ENCODE peak calls at places on chromosome 17, in eight cellular contexts. L is heart right ventricle, R is ascending aorta, M is A549, B is endodermal cell, J is PC-3, G is IMR-90, H is choroid plexus epithelial cell. Q is an unnamed sample.

GRCh38 chr17:44541884-44542581 is 15.3 kb upstream of the FZD2 start:
- DNase-seq in L (no peak), R (no peak), M (no peak), B (peak), J (no peak), G (no peak), H (no peak), Q (no peak)

GRCh38 chr17:32102697-32103096 is 39.6 kb upstream of the RHOT1 start:
- DNase-seq in L (no peak), R (no peak), M (no peak), B (peak), J (no peak), G (peak), H (peak), Q (peak)

GRCh38 chr17:7177210-7177953 is 1.8 kb downstream of the ASGR1 start:
- DNase-seq in L (peak), R (peak), M (peak), B (peak), J (peak), G (peak), H (peak), Q (peak)

GRCh38 chr17:2852211-2852610 is 56.0 kb downstream of the RAP1GAP2 start:
- DNase-seq in L (no peak), R (no peak), M (no peak), B (no peak), J (no peak), G (no peak), H (no peak), Q (no peak)

GRCh38 chr17:78717431-78717980 is 64.6 kb downstream of the CYTH1 start:
- DNase-seq in L (no peak), R (no peak), M (peak), B (peak), J (peak), G (peak), H (peak), Q (peak)

GRCh38 chr17:76543482-76544122 is 3.8 kb downstream of the PRCD start:
- DNase-seq in L (no peak), R (no peak), M (no peak), B (no peak), J (no peak), G (no peak), H (no peak), Q (no peak)

GRCh38 chr17:73371285-73371684 is 59.5 kb upstream of the CDC42EP4 start:
- DNase-seq in L (no peak), R (no peak), M (no peak), B (no peak), J (peak), G (peak), H (peak), Q (peak)

GRCh38 chr17:18332909-18333489 is 17.9 kb downstream of the SMCR8 start:
- DNase-seq in L (no peak), R (no peak), M (no peak), B (no peak), J (no peak), G (peak), H (peak), Q (no peak)

GRCh38 chr17:2055494-2056220 is 754 bp downstream of the HIC1 start:
- DNase-seq in L (peak), R (no peak), M (no peak), B (no peak), J (no peak), G (peak), H (peak), Q (peak)

GRCh38 chr17:70896843-70897242 is 727.5 kb downstream of the KCNJ2 start:
- DNase-seq in L (no peak), R (no peak), M (no peak), B (no peak), J (peak), G (no peak), H (no peak), Q (no peak)

GRCh38 chr17:56629450-56630187 is 36.1 kb downstream of the NOG start:
- DNase-seq in L (no peak), R (no peak), M (peak), B (peak), J (peak), G (peak), H (peak), Q (peak)

GRCh38 chr17:38584350-38584925 is 21.3 kb downstream of the SRCIN1 start:
- DNase-seq in L (peak), R (peak), M (peak), B (peak), J (peak), G (peak), H (peak), Q (peak)

GRCh38 chr17:5241861-5242671 is 7.4 kb upstream of the SCIMP start:
- DNase-seq in L (no peak), R (no peak), M (no peak), B (no peak), J (no peak), G (no peak), H (no peak), Q (no peak)

GRCh38 chr17:44384823-44385286 is 4.6 kb downstream of the ITGA2B start:
- DNase-seq in L (no peak), R (no peak), M (no peak), B (peak), J (no peak), G (no peak), H (no peak), Q (no peak)

GRCh38 chr17:44210342-44211192 is 8.9 kb downstream of the UBTF start:
- DNase-seq in L (peak), R (peak), M (peak), B (peak), J (peak), G (peak), H (peak), Q (peak)

GRCh38 chr17:43385046-43385831 is 13.6 kb upstream of the ARL4D start:
- DNase-seq in L (no peak), R (no peak), M (no peak), B (no peak), J (no peak), G (no peak), H (no peak), Q (no peak)

GRCh38 chr17:77045441-77046041 is 95.2 kb upstream of the SEC14L1 start:
- DNase-seq in L (no peak), R (no peak), M (peak), B (no peak), J (peak), G (peak), H (peak), Q (no peak)

GRCh38 chr17:42975265-42975664 is 4.6 kb downstream of the PTGES3L start:
- DNase-seq in L (no peak), R (no peak), M (no peak), B (no peak), J (no peak), G (no peak), H (no peak), Q (no peak)

GRCh38 chr17:29363716-29364115 is 26.4 kb upstream of the TAOK1 start:
- DNase-seq in L (no peak), R (no peak), M (no peak), B (no peak), J (no peak), G (no peak), H (peak), Q (no peak)

GRCh38 chr17:67628580-67629013 is 89.1 kb upstream of the NOL11 start:
- DNase-seq in L (peak), R (no peak), M (peak), B (peak), J (no peak), G (no peak), H (peak), Q (peak)

GRCh38 chr17:42526031-42526444 is 10.0 kb upstream of the NAGLU start:
- DNase-seq in L (no peak), R (no peak), M (peak), B (no peak), J (no peak), G (peak), H (peak), Q (peak)

GRCh38 chr17:17062356-17062755 is 20.1 kb downstream of the MPRIP start:
- DNase-seq in L (no peak), R (no peak), M (no peak), B (no peak), J (no peak), G (no peak), H (peak), Q (no peak)

GRCh38 chr17:20206068-20206467 is 196.9 kb downstream of the SPECC1 start:
- DNase-seq in L (no peak), R (no peak), M (peak), B (peak), J (peak), G (no peak), H (no peak), Q (peak)
- H3K4me3 ChIP-seq in L (no peak), R (no peak), M (no peak), B (no peak), J (no peak), G (no peak), H (no peak), Q (no peak)

GRCh38 chr17:50697663-50698272 is 9.9 kb downstream of the ANKRD40 start:
- DNase-seq in L (no peak), R (no peak), M (peak), B (no peak), J (peak), G (no peak), H (no peak), Q (no peak)
- TF ChIP-seq CTCF in L (no peak), R (no peak), M (peak), B (peak), J (peak), G (no peak), H (no peak), Q (no peak)

DNA sequence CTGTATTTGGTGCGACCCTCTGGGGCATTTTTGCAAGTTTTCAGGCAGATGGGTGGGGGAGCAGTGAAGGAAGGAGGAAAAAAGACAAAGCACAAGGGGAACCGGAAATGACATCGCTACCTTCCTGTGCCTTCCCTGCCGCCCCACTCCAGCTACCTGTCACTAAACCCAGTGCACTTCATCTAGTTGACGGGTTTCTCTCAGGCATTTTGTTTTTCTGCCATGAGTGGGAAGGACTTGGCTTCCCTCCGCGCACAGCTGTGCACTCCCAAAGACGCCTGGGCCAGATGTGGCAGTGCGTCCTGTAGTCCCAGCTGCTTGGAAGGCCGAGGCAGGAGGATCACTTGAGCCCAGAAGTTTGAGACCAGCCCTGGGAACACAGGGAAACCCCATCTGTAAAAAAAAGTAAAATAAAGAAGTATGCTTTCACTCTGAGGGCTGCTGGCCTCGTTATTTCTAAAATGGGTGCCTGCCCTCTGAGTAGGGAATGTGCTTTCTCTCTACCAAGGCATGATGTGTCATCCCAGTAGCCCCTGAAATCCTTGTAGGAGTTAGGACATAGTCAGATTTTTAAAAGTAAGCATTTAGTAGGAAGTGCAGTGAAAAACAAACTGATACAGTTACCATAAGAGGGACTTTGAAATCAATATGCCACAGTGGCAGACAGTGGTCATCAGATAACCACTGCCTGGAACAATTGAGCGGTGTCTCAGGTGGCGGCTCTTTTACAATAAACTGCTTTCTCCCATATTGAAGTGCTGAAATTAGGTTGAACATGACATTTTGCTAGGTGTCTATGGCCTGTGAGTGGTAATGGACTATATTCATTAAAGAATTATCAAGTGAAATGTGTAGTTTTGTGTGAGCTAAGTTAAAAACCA is 214.4 kb downstream of the RPTOR start:
- DNase-seq in L (no peak), R (no peak), M (no peak), B (peak), J (no peak), G (peak), H (no peak), Q (no peak)
- H3K4me3 ChIP-seq in L (no peak), R (no peak), M (no peak), B (no peak), J (no peak), G (no peak), H (no peak), Q (no peak)

GRCh38 chr17:45967378-45967777 is 31.7 kb upstream of the STH start:
- DNase-seq in L (no peak), R (no peak), M (no peak), B (no peak), J (no peak), G (no peak), H (no peak), Q (no peak)
- TF ChIP-seq CTCF in L (no peak), R (no peak), M (no peak), B (no peak), J (no peak), G (no peak), H (no peak), Q (no peak)

GRCh38 chr17:63626551-63627228 is 4.5 kb downstream of the MAP3K3 start:
- DNase-seq in L (no peak), R (no peak), M (no peak), B (no peak), J (peak), G (peak), H (peak), Q (peak)
- H3K4me3 ChIP-seq in L (no peak), R (no peak), M (no peak), B (no peak), J (peak), G (peak), H (no peak), Q (no peak)

GRCh38 chr17:350706-351435 is 1.7 kb downstream of the RPH3AL start:
- DNase-seq in L (peak), R (peak), M (peak), B (peak), J (peak), G (no peak), H (peak), Q (peak)

GRCh38 chr17:347309-347708 is 5.3 kb downstream of the RPH3AL start:
- DNase-seq in L (no peak), R (no peak), M (no peak), B (no peak), J (no peak), G (no peak), H (no peak), Q (no peak)

GRCh38 chr17:348012-348411 is 4.6 kb downstream of the RPH3AL start:
- DNase-seq in L (no peak), R (no peak), M (peak), B (no peak), J (no peak), G (no peak), H (no peak), Q (no peak)

GRCh38 chr17:349666-350065 is 2.9 kb downstream of the RPH3AL start:
- DNase-seq in L (no peak), R (no peak), M (no peak), B (no peak), J (no peak), G (no peak), H (no peak), Q (no peak)

DNA sequence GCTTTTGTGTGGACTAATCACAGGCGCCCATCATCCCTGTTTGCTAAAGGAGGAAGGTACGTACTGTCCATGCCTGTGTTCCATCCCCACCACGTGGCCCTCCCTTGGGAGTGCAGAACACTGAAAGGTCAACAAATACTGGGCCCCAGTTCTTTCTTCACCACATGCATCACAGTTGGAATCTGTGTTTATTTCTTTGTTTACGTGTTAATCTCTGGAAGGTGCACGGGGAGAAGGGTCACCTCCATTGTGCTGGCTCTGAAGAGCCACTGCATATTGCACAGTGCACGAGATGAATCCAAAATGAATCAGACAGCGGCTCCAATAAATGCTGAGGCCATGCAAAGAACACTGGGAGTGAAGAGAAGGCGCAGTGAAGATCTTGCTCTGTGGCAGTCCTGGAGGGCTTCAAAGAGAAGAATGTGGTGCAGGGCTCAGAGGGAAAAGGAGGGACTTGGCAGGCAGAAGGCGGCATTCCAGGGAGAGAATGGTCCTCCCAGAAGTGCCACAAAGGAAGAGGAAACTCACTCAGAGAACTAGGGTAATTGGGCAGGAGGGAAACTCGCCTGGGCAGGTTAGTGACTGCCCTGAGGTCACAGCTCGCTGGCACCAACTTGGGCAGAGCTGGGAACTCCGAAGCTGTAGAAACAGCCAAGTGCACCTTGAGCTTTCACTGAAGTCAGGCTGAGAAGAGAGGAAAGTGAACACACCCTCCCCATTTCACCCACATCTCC is 3.7 kb downstream of the RPH3AL start:
- DNase-seq in L (no peak), R (no peak), M (peak), B (no peak), J (no peak), G (no peak), H (peak), Q (no peak)
- TF ChIP-seq CTCF in L (no peak), R (no peak), M (peak), B (no peak), J (no peak), G (no peak), H (no peak), Q (no peak)